ENCODE peak calls at places on chromosome 3, in ten cellular contexts. M is heart right ventricle; H is iris pigment epithelial cell; D is frontal cortex; W is hippocampal formation; E is HCT116; C is activated CD4-positive, alpha-beta T cell treated with anti-CD3 and anti-CD28 coated beads for 4 hours; O is activated CD4-positive, CD25-positive, alpha-beta regulatory T cell treated with anti-CD3 and anti-CD28 coated beads, Interleukin-2, amount 50 U/mL, for 72 hours; V is mucosa of gallbladder; K is RWPE1. P is an unnamed sample.
A peak's percentile ranks its signal among the peaks of the same experiment; 100 is the strongest.

GRCh38 chr3:181009225-181009624 is 19.7 kb upstream of the DNAJC19 start:
- DNase-seq in M (no peak), H (no peak), D (no peak), W (no peak), E (no peak), C (no peak), O (no peak), V (no peak), K (no peak), P (no peak)

GRCh38 chr3:163552659-163552966 is 1525.7 kb downstream of the SI start:
- DNase-seq in M (no peak), H (no peak), D (no peak), W (no peak), E (no peak), C (no peak), O (no peak), V (no peak), K (no peak), P (no peak)

GRCh38 chr3:31488475-31489017 is 44.2 kb upstream of the STT3B start:
- DNase-seq in M (no peak), H (no peak), D (no peak), W (no peak), E (no peak), C (no peak), O (no peak), V (no peak), K (no peak), P (no peak)

GRCh38 chr3:184595726-184596125 is 34.1 kb downstream of the EPHB3 start:
- DNase-seq in M (no peak), H (no peak), D (no peak), W (no peak), E (no peak), C (no peak), O (no peak), V (no peak), K (no peak), P (no peak)

GRCh38 chr3:182713743-182714517 is 79.4 kb upstream of the ATP11B start:
- DNase-seq in M (no peak), H (peak; percentile 85), D (peak; percentile 53), W (peak; percentile 58), E (peak; percentile 60), C (no peak), O (no peak), V (no peak), K (peak; percentile 57), P (no peak)

GRCh38 chr3:185312006-185312405 is 50.9 kb upstream of the MAP3K13 start:
- DNase-seq in M (no peak), H (no peak), D (no peak), W (no peak), E (no peak), C (no peak), O (no peak), V (peak; percentile 38), K (no peak), P (no peak)

GRCh38 chr3:185796431-185797107 is 28.3 kb downstream of the IGF2BP2 start:
- DNase-seq in M (no peak), H (peak; percentile 79), D (peak; percentile 6), W (no peak), E (peak; percentile 97), C (no peak), O (no peak), V (peak; percentile 51), K (peak; percentile 88), P (peak; percentile 96)

GRCh38 chr3:150751781-150752263 is 11.1 kb downstream of the SIAH2 start:
- DNase-seq in M (no peak), H (no peak), D (no peak), W (no peak), E (no peak), C (no peak), O (no peak), V (peak; percentile 61), K (no peak), P (no peak)

GRCh38 chr3:101329016-101329673 is 8.8 kb upstream of the IMPG2 start:
- DNase-seq in M (no peak), H (no peak), D (no peak), W (no peak), E (no peak), C (no peak), O (no peak), V (no peak), K (no peak), P (no peak)

GRCh38 chr3:170467007-170467406 is 48.3 kb downstream of the CLDN11 start:
- DNase-seq in M (no peak), H (no peak), D (no peak), W (peak; percentile 72), E (no peak), C (no peak), O (no peak), V (no peak), K (no peak), P (no peak)

GRCh38 chr3:177860236-177860635 is 663.0 kb upstream of the TBL1XR1 start:
- DNase-seq in M (no peak), H (no peak), D (no peak), W (no peak), E (no peak), C (no peak), O (no peak), V (no peak), K (no peak), P (no peak)

P was measured in epithelial cell of prostate.